ENCODE peak calls at places on chromosomes 7 and 10, in six cellular contexts. One of them, this sample, is unnamed.

GRCh38 chr10:101292194-101293006 is 61.6 kb upstream of the BTRC start:
- DNase-seq in NCI-H69: peak
- DNase-seq in T follicular helper cell: no peak
- DNase-seq in OCI-LY7: no peak
- DNase-seq in spleen: no peak
- DNase-seq in tibial nerve: no peak
- DNase-seq in this sample: peak

GRCh38 chr10:85646312-85646711 is 720.3 kb downstream of the GRID1 start:
- DNase-seq in NCI-H69: peak
- DNase-seq in T follicular helper cell: no peak
- DNase-seq in OCI-LY7: no peak
- DNase-seq in spleen: no peak
- DNase-seq in tibial nerve: no peak
- DNase-seq in this sample: peak

GRCh38 chr7:28176174-28176573 is 4.4 kb downstream of the JAZF1 start:
- DNase-seq in NCI-H69: no peak
- DNase-seq in T follicular helper cell: no peak
- DNase-seq in OCI-LY7: no peak
- DNase-seq in spleen: no peak
- DNase-seq in tibial nerve: no peak
- DNase-seq in this sample: no peak

GRCh38 chr7:1086588-1087461 is 1.1 kb upstream of the GPER1 start:
- DNase-seq in NCI-H69: peak
- DNase-seq in T follicular helper cell: peak
- DNase-seq in OCI-LY7: peak
- DNase-seq in spleen: peak
- DNase-seq in tibial nerve: peak
- DNase-seq in this sample: no peak

GRCh38 chr7:42981595-42981994 is 49.4 kb downstream of the MRPL32 start:
- DNase-seq in NCI-H69: no peak
- DNase-seq in T follicular helper cell: no peak
- DNase-seq in OCI-LY7: no peak
- DNase-seq in spleen: no peak
- DNase-seq in tibial nerve: no peak
- DNase-seq in this sample: no peak

GRCh38 chr10:114551310-114551972 is 106.6 kb downstream of the ABLIM1 start:
- DNase-seq in NCI-H69: peak
- DNase-seq in T follicular helper cell: no peak
- DNase-seq in OCI-LY7: no peak
- DNase-seq in spleen: no peak
- DNase-seq in tibial nerve: peak
- DNase-seq in this sample: no peak

GRCh38 chr10:35336921-35337741 is 822 bp downstream of the CCNY start:
- DNase-seq in NCI-H69: peak
- DNase-seq in T follicular helper cell: no peak
- DNase-seq in OCI-LY7: peak
- DNase-seq in spleen: peak
- DNase-seq in tibial nerve: no peak
- DNase-seq in this sample: peak

GRCh38 chr7:48279420-48279819 is 108.2 kb downstream of the ABCA13 start:
- DNase-seq in NCI-H69: no peak
- DNase-seq in T follicular helper cell: no peak
- DNase-seq in OCI-LY7: no peak
- DNase-seq in spleen: no peak
- DNase-seq in tibial nerve: no peak
- DNase-seq in this sample: no peak

GRCh38 chr10:91511549-91512330 is 101.6 kb downstream of the HECTD2 start:
- DNase-seq in NCI-H69: no peak
- DNase-seq in T follicular helper cell: no peak
- DNase-seq in OCI-LY7: no peak
- DNase-seq in spleen: no peak
- DNase-seq in tibial nerve: no peak
- DNase-seq in this sample: no peak

GRCh38 chr10:126872135-126872534 is 33.1 kb upstream of the DOCK1 start:
- DNase-seq in NCI-H69: no peak
- DNase-seq in T follicular helper cell: no peak
- DNase-seq in OCI-LY7: no peak
- DNase-seq in spleen: no peak
- DNase-seq in tibial nerve: no peak
- DNase-seq in this sample: no peak

GRCh38 chr7:26365077-26365896 is 73.6 kb downstream of the SNX10 start:
- DNase-seq in NCI-H69: peak
- DNase-seq in T follicular helper cell: peak
- DNase-seq in OCI-LY7: peak
- DNase-seq in spleen: no peak
- DNase-seq in tibial nerve: peak
- DNase-seq in this sample: peak

GRCh38 chr7:34373940-34374339 is 284.1 kb upstream of the NPSR1 start:
- DNase-seq in NCI-H69: no peak
- DNase-seq in T follicular helper cell: no peak
- DNase-seq in OCI-LY7: no peak
- DNase-seq in spleen: no peak
- DNase-seq in tibial nerve: no peak
- DNase-seq in this sample: no peak

GRCh38 chr7:78125884-78126283 is 327.3 kb downstream of the PHTF2 start:
- DNase-seq in NCI-H69: peak
- DNase-seq in T follicular helper cell: no peak
- DNase-seq in OCI-LY7: no peak
- DNase-seq in spleen: no peak
- DNase-seq in tibial nerve: no peak
- DNase-seq in this sample: no peak

GRCh38 chr10:51170518-51171245 is 96.4 kb downstream of the PRKG1 start:
- DNase-seq in NCI-H69: no peak
- DNase-seq in T follicular helper cell: no peak
- DNase-seq in OCI-LY7: no peak
- DNase-seq in spleen: no peak
- DNase-seq in tibial nerve: no peak
- DNase-seq in this sample: no peak

GRCh38 chr10:34906021-34906965 is 91.2 kb upstream of the PARD3 start:
- DNase-seq in NCI-H69: peak
- DNase-seq in T follicular helper cell: no peak
- DNase-seq in OCI-LY7: no peak
- DNase-seq in spleen: no peak
- DNase-seq in tibial nerve: peak
- DNase-seq in this sample: peak

GRCh38 chr10:115944538-115944937 is 328.5 kb downstream of the GFRA1 start:
- DNase-seq in NCI-H69: no peak
- DNase-seq in T follicular helper cell: no peak
- DNase-seq in OCI-LY7: no peak
- DNase-seq in spleen: no peak
- DNase-seq in tibial nerve: no peak
- DNase-seq in this sample: no peak

GRCh38 chr7:88700725-88701124 is 58.8 kb upstream of the ZNF804B start:
- DNase-seq in NCI-H69: no peak
- DNase-seq in T follicular helper cell: no peak
- DNase-seq in OCI-LY7: no peak
- DNase-seq in spleen: no peak
- DNase-seq in tibial nerve: no peak
- DNase-seq in this sample: no peak

GRCh38 chr10:112490543-112490942 is 43.5 kb downstream of the VTI1A start:
- DNase-seq in NCI-H69: peak
- DNase-seq in T follicular helper cell: no peak
- DNase-seq in OCI-LY7: no peak
- DNase-seq in spleen: no peak
- DNase-seq in tibial nerve: no peak
- DNase-seq in this sample: peak

GRCh38 chr10:23158370-23158769 is 33.7 kb upstream of the PTF1A start:
- DNase-seq in NCI-H69: peak
- DNase-seq in T follicular helper cell: peak
- DNase-seq in OCI-LY7: peak
- DNase-seq in spleen: no peak
- DNase-seq in tibial nerve: peak
- DNase-seq in this sample: peak

GRCh38 chr10:101644002-101644401 is 51.0 kb downstream of the FBXW4 start:
- DNase-seq in NCI-H69: peak
- DNase-seq in T follicular helper cell: no peak
- DNase-seq in OCI-LY7: no peak
- DNase-seq in spleen: no peak
- DNase-seq in tibial nerve: no peak
- DNase-seq in this sample: peak

GRCh38 chr7:158572000-158572828 is 15.4 kb downstream of the PTPRN2 start:
- DNase-seq in NCI-H69: peak
- DNase-seq in T follicular helper cell: no peak
- DNase-seq in OCI-LY7: peak
- DNase-seq in spleen: peak
- DNase-seq in tibial nerve: no peak
- DNase-seq in this sample: peak

GRCh38 chr10:102634696-102635095 is 9.6 kb upstream of the TRIM8 start:
- DNase-seq in NCI-H69: no peak
- DNase-seq in T follicular helper cell: no peak
- DNase-seq in OCI-LY7: no peak
- DNase-seq in spleen: no peak
- DNase-seq in tibial nerve: no peak
- DNase-seq in this sample: no peak

GRCh38 chr10:78811174-78811573 is 257.6 kb upstream of the ZMIZ1 start:
- DNase-seq in NCI-H69: no peak
- DNase-seq in T follicular helper cell: no peak
- DNase-seq in OCI-LY7: no peak
- DNase-seq in spleen: no peak
- DNase-seq in tibial nerve: no peak
- DNase-seq in this sample: no peak

GRCh38 chr7:25407932-25408480 is 179.7 kb upstream of the NPVF start:
- DNase-seq in NCI-H69: peak
- DNase-seq in T follicular helper cell: no peak
- DNase-seq in OCI-LY7: no peak
- DNase-seq in spleen: no peak
- DNase-seq in tibial nerve: no peak
- DNase-seq in this sample: peak